ENCODE peak calls at places on chromosomes 12 and 14, in seven cellular contexts. J, M, C, D, S, N and E are unnamed samples.
A peak's percentile ranks its signal among the peaks of the same experiment; 100 is the strongest.

GRCh38 chr12:121795029-121795977 is 1.8 kb upstream of the RHOF start:
- DNase-seq in C (peak; percentile 88), J (peak; percentile 97), D (peak; percentile 90), N (peak; percentile 85), M (peak; percentile 81), S (peak; percentile 94), E (peak; percentile 93)

GRCh38 chr12:12441891-12442461 is 85.1 kb downstream of the BORCS5 start:
- DNase-seq in S (no peak), J (no peak), N (no peak), D (no peak), C (no peak), M (peak; percentile 39), E (no peak)

GRCh38 chr12:57093412-57094193 is 4.7 kb downstream of the NAB2 start:
- DNase-seq in S (peak; percentile 67), D (peak; percentile 82), M (peak; percentile 90), N (peak; percentile 72), J (peak; percentile 95), C (peak; percentile 69), E (no peak)

GRCh38 chr14:93430889-93431670 is at the start of gene UNC79:
- DNase-seq in N (no peak), J (no peak), S (no peak), D (peak; percentile 17), C (peak; percentile 75), M (no peak), E (peak; percentile 80)

GRCh38 chr12:52007158-52007921 is 594 bp downstream of the TAMALIN start:
- DNase-seq in C (no peak), D (peak; percentile 56), J (peak; percentile 83), M (no peak), S (peak; percentile 50), N (no peak), E (peak; percentile 35)

GRCh38 chr14:38837333-38838048 is 265.5 kb downstream of the SEC23A start:
- DNase-seq in D (no peak), M (no peak), J (no peak), N (no peak), S (peak; percentile 38), C (no peak), E (no peak)

GRCh38 chr12:84826925-84827324 is 85.7 kb downstream of the SLC6A15 start:
- DNase-seq in S (no peak), J (no peak), M (no peak), C (no peak), D (no peak), N (no peak), E (no peak)

GRCh38 chr12:58915634-58916033 is 4.7 kb downstream of the LRIG3 start:
- DNase-seq in J (no peak), S (peak; percentile 66), D (no peak), M (peak; percentile 71), N (no peak), C (no peak), E (no peak)

GRCh38 chr12:131378861-131379665 is 331.8 kb upstream of the SFSWAP start:
- DNase-seq in C (no peak), N (no peak), M (no peak), J (no peak), S (no peak), D (no peak), E (no peak)

GRCh38 chr12:6532051-6532926 is 2.0 kb upstream of the GAPDH start:
- DNase-seq in C (peak; percentile 75), J (peak; percentile 87), S (peak; percentile 71), D (peak; percentile 69), N (no peak), M (peak; percentile 99), E (no peak)

GRCh38 chr12:75658826-75659823 is 147.7 kb upstream of the KRR1 start:
- DNase-seq in M (peak; percentile 86), J (no peak), S (no peak), C (no peak), N (no peak), D (no peak), E (no peak)

GRCh38 chr14:64501326-64502171 is 2.1 kb downstream of the ZBTB25 start:
- DNase-seq in S (peak; percentile 68), J (no peak), N (peak; percentile 24), C (no peak), M (peak; percentile 38), D (peak; percentile 61), E (peak; percentile 38)

GRCh38 chr12:94145231-94145979 is 3.0 kb upstream of the PLXNC1 start:
- DNase-seq in D (no peak), M (peak; percentile 55), N (no peak), S (no peak), J (no peak), C (no peak), E (no peak)

GRCh38 chr12:97940105-97940504 is 477.5 kb downstream of the RMST start:
- DNase-seq in M (no peak), D (no peak), N (no peak), J (no peak), C (no peak), S (no peak), E (no peak)

GRCh38 chr12:25368542-25368941 is 117.8 kb upstream of the KRAS start:
- DNase-seq in S (no peak), D (no peak), M (no peak), C (no peak), J (no peak), N (no peak), E (no peak)

GRCh38 chr12:61138381-61138759 is 1121.8 kb upstream of the USP15 start:
- DNase-seq in D (no peak), N (no peak), J (no peak), C (no peak), M (no peak), S (no peak), E (no peak)

GRCh38 chr14:31543969-31544799 is 17.0 kb upstream of the NUBPL start:
- DNase-seq in C (no peak), S (no peak), M (peak; percentile 23), J (no peak), N (no peak), D (no peak), E (no peak)

GRCh38 chr12:90940872-90941499 is 14.0 kb downstream of the CCER1 start:
- DNase-seq in J (no peak), C (no peak), N (no peak), S (no peak), M (peak; percentile 76), D (no peak), E (no peak)

GRCh38 chr14:94946244-94946643 is 176.3 kb upstream of the GSC start:
- DNase-seq in J (no peak), M (no peak), N (no peak), D (no peak), S (no peak), C (no peak), E (no peak)
- H3K27ac ChIP-seq in J (no peak overlapping the region), M (no peak overlapping the region), N (no peak overlapping the region), D (no peak overlapping the region), S (no peak overlapping the region), C (no peak overlapping the region), E (no peak overlapping the region)

DNA sequence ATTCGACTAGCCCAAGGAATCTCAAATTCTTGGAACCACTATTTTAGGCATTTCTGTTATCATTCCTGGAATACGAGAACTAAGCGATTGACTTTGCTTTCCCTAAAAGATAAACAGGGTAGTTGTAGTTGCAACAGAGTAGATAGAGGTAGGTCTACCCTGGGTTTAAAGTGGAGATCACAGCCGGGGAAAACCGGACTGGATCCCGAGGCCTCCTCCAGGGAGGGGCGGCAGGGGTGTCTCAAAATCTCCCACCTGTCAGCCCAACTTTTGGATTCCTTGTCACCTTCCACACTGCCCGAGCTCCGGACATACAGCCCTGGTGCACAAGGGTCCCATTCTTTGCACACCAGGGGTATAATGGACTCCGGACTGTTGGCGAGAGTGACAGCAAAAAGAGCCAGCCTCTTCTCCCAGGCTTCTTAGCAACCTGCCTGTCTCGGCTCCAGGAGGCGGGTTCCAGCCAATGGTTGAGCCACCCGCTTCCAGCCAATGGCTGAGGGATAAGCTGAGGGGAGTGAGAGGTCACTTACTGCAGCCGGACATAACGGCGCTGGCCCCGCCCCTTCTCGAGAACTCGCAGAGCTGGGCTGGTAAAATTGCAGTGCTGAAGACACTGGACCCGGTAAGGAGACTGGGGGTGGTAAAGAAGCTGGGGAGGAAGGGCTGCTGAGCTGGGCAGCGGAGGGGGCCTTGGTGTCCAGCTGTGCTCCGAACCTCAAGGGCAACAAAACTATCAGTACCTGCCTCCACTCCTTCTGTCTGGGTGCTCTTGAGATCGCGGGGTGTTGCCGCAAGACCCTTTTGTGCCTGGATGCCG is at the start of gene SUOX:
- DNase-seq in N (peak; percentile 95), D (peak; percentile 96), C (peak; percentile 98), M (peak; percentile 96), S (peak; percentile 97), J (peak; percentile 98), E (peak; percentile 98)
- H3K27ac ChIP-seq in N (peak within 1 kb of the TSS; percentile 83), D (peak within 1 kb of the TSS; percentile 84), C (peak within 1 kb of the TSS; percentile 90), M (peak within 1 kb of the TSS; percentile 66), S (peak within 1 kb of the TSS; percentile 89), J (no peak within 1 kb of the TSS), E (peak within 1 kb of the TSS; percentile 62)

DNA sequence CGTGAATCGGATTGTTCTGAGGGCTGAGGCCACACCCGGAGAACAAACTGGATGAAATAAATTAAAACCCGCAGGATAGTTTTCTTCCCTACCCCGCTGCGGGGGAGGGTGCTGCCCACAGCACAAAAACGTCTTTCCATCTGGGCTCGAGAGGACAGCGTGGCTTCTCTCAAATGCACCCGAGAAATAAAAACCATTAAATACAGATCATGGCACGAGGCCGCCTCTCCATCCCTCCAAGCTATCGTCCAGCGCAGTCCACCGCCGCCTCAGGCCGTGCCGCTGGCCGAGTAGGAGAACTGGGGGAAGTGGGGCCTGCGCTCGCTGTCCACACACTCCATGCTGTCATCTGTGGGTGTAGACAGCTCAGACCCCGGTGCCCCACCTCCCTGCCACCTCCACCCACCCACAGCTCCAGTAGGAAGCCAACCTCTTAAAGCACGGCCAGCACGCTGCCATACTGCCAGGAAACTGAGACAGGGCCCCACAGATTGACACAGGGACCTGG is 17.2 kb downstream of the SIVA1 start:
- DNase-seq in C (no peak), S (no peak), D (no peak), J (no peak), N (no peak), M (no peak), E (no peak)
- H3K27ac ChIP-seq in C (peak overlapping the region; percentile 45), S (no peak overlapping the region), D (no peak overlapping the region), J (no peak overlapping the region), N (no peak overlapping the region), M (no peak overlapping the region), E (no peak overlapping the region)

GRCh38 chr12:3751151-3752095 is 1.5 kb downstream of the CRACR2A start:
- DNase-seq in M (no peak), N (no peak), D (no peak), S (no peak), C (no peak), J (no peak), E (no peak)
- H3K27ac ChIP-seq in M (no peak overlapping the region), N (no peak overlapping the region), D (no peak overlapping the region), S (peak overlapping the region; percentile 78), C (no peak overlapping the region), J (no peak overlapping the region), E (no peak overlapping the region)

DNA sequence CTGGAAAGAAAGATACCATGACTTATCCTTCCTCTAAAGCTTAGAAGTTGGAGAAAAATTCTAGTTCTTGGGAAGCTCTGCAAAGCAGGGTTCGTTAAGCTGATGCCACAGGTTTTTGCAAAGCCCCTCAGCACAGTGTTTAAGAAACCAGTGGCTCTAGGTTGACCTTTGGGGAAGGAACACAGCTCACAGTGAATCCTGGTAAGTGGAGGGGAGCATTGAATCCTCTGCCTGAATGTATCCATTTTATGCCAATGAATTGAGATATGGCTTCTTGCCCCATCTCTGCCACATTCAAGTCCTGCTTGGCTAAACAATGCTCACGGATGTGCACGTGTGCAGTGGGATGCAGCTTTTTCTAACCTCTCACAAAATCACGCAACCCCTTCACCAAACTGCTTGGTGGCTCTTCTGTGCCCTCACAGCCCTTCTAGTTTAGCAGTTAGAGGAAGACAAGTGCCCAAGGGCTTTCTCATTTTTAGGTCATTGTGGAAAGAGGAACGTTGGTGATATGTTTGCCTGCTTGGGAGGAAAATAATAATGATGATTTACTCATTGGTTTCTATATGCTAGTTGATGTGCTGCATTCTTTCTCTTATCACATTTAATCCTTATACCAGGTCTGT is 111.3 kb downstream of the DAD1 start:
- DNase-seq in M (no peak), D (no peak), C (no peak), S (no peak), J (no peak), N (no peak), E (no peak)
- H3K27ac ChIP-seq in M (no peak overlapping the region), D (no peak overlapping the region), C (no peak overlapping the region), S (no peak overlapping the region), J (no peak overlapping the region), N (peak overlapping the region; percentile 9), E (no peak overlapping the region)